ENCODE peak calls at places on chromosomes 12 and 14, in five cellular contexts. R is H1, U is spleen, N is transverse colon, G is K562. Z is an unnamed sample. For H3K9me3, the result is how much of the 10 kb centered on the place peaks cover.

GRCh38 chr14:91103116-91103515 is 10.8 kb upstream of the DGLUCY start:
- DNase-seq in R (no peak), U (no peak), N (no peak), G (no peak), Z (no peak)

GRCh38 chr12:27780612-27781408 is 774 bp upstream of the MANSC4 start:
- DNase-seq in R (no peak), U (no peak), N (peak), G (peak), Z (peak)

GRCh38 chr12:68932123-68932700 is 759 bp downstream of the CPM start:
- DNase-seq in R (no peak), U (no peak), N (peak), G (no peak), Z (peak)

GRCh38 chr14:69614592-69614991 is 3.2 kb downstream of the SUSD6 start:
- DNase-seq in R (no peak), U (peak), N (peak), G (no peak), Z (peak)

GRCh38 chr12:39412210-39412609 is 30.7 kb downstream of the KIF21A start:
- DNase-seq in R (peak), U (no peak), N (no peak), G (no peak), Z (no peak)

GRCh38 chr14:30559638-30560071 is 697 bp downstream of the G2E3 start:
- DNase-seq in R (no peak), U (no peak), N (no peak), G (no peak), Z (no peak)

GRCh38 chr14:67172520-67172919 is 16.7 kb upstream of the GARIN2 start:
- DNase-seq in R (no peak), U (no peak), N (no peak), G (no peak), Z (no peak)

GRCh38 chr14:104494483-104494882 is 85.1 kb upstream of the C14orf180 start:
- DNase-seq in R (no peak), U (no peak), N (no peak), G (no peak), Z (no peak)

GRCh38 chr12:12892670-12893290 is 1.4 kb downstream of the GPRC5A start:
- DNase-seq in R (no peak), U (no peak), N (peak), G (no peak), Z (no peak)

GRCh38 chr14:66379116-66379515 is 107.1 kb upstream of the CCDC196 start:
- DNase-seq in R (no peak), U (no peak), N (no peak), G (no peak), Z (peak)

GRCh38 chr14:26370118-26370517 is 227.7 kb downstream of the NOVA1 start:
- DNase-seq in R (no peak), U (no peak), N (no peak), G (no peak), Z (no peak)

GRCh38 chr14:68127166-68127565 is 307.6 kb downstream of the RAD51B start:
- DNase-seq in R (no peak), U (no peak), N (no peak), G (no peak), Z (no peak)

GRCh38 chr14:29637406-29637805 is 290.2 kb downstream of the PRKD1 start:
- DNase-seq in R (no peak), U (no peak), N (no peak), G (no peak), Z (peak)

GRCh38 chr14:60346706-60347105 is 97.7 kb downstream of the PPM1A start:
- DNase-seq in R (no peak), U (no peak), N (no peak), G (no peak), Z (no peak)

GRCh38 chr12:67256649-67257048 is 12.5 kb upstream of the CAND1 start:
- DNase-seq in R (no peak), U (no peak), N (no peak), G (no peak), Z (no peak)

GRCh38 chr12:105192624-105193225 is 43.2 kb downstream of the APPL2 start:
- DNase-seq in R (no peak), U (no peak), N (no peak), G (no peak), Z (no peak)

GRCh38 chr12:120932956-120933526 is 28.9 kb upstream of the SPPL3 start:
- DNase-seq in R (no peak), U (peak), N (no peak), G (no peak), Z (no peak)

GRCh38 chr12:27261866-27262265 is 17.8 kb downstream of the STK38L start:
- DNase-seq in R (no peak), U (no peak), N (no peak), G (no peak), Z (no peak)

GRCh38 chr12:15200703-15201102 is 20.5 kb downstream of the RERG start:
- DNase-seq in R (no peak), U (no peak), N (no peak), G (no peak), Z (no peak)

GRCh38 chr12:63889236-63889635 is 44.7 kb downstream of the SRGAP1 start:
- DNase-seq in R (no peak), U (no peak), N (no peak), G (no peak), Z (no peak)

GRCh38 chr12:3680919-3681594 is 71.9 kb downstream of the CRACR2A start:
- DNase-seq in R (no peak), U (no peak), N (peak), G (no peak), Z (peak)

GRCh38 chr14:60878536-60878935 is 102.3 kb downstream of the TRMT5 start:
- DNase-seq in R (no peak), U (no peak), N (no peak), G (no peak), Z (no peak)

GRCh38 chr12:4451694-4452093 is 6.1 kb upstream of the FGF6 start:
- DNase-seq in R (no peak), U (no peak), N (no peak), G (no peak), Z (no peak)

GRCh38 chr12:108174641-108175040 is 45.6 kb downstream of the WSCD2 start:
- DNase-seq in R (no peak), U (no peak), N (no peak), G (no peak), Z (no peak)

GRCh38 chr12:112433551-112433950 is 14.8 kb downstream of the PTPN11 start:
- DNase-seq in R (no peak), U (no peak), N (no peak), G (no peak), Z (no peak)

GRCh38 chr14:74754157-74754556 is 9.0 kb upstream of the YLPM1 start:
- DNase-seq in R (no peak), U (no peak), N (no peak), G (no peak), Z (no peak)

GRCh38 chr12:105418232-105418631 is 87.7 kb downstream of the C12orf75 start:
- DNase-seq in R (no peak), U (no peak), N (no peak), G (no peak), Z (no peak)

GRCh38 chr12:45204757-45205156 is 11.1 kb upstream of the ANO6 start:
- DNase-seq in R (no peak), U (no peak), N (no peak), G (no peak), Z (no peak)

GRCh38 chr12:45205165-45205825 is 10.6 kb upstream of the ANO6 start:
- DNase-seq in R (no peak), U (no peak), N (no peak), G (no peak), Z (no peak)

GRCh38 chr12:45203767-45204166 is 12.1 kb upstream of the ANO6 start:
- DNase-seq in R (no peak), U (no peak), N (no peak), G (no peak), Z (no peak)

GRCh38 chr12:45200497-45201043 is 15.3 kb upstream of the ANO6 start:
- DNase-seq in R (no peak), U (no peak), N (no peak), G (no peak), Z (no peak)
- H3K27ac ChIP-seq in R (no peak), U (no peak), N (no peak), G (no peak), Z (no peak)

GRCh38 chr14:71355324-71356201 is 448.3 kb downstream of the PCNX1 start:
- DNase-seq in R (no peak), U (no peak), N (no peak), G (peak), Z (peak)
- H3K9me3 ChIP-seq in R (under half), U (under half), N (under half), G (under half), Z (under half)

DNA sequence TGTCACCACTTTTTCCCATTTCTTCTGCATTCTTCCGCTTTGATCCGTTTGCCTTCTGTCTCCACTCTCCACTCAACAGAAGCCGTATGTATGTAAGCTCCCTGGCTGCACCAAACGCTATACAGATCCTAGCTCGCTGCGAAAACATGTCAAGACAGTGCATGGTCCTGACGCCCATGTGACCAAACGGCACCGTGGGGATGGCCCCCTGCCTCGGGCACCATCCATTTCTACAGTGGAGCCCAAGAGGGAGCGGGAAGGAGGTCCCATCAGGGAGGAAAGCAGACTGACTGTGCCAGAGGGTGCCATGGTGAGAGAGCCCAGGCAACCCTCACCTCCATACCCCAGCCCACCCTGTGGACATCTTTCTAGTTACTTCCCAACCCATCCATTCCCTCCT is 8.3 kb downstream of the GLI1 start:
- DNase-seq in R (no peak), U (peak), N (no peak), G (no peak), Z (no peak)
- TF ChIP-seq POLR2A in R (no peak), U (no peak), N (no peak), G (no peak), Z (no peak)

GRCh38 chr14:93207468-93208308 is 632 bp downstream of the UBR7 start:
- DNase-seq in R (no peak), U (no peak), N (no peak), G (no peak), Z (peak)

GRCh38 chr14:93206793-93207467 is at the start of the genes GON7 and UBR7:
- DNase-seq in R (peak), U (peak), N (peak), G (peak), Z (peak)

GRCh38 chr14:93214598-93214997 is 7.5 kb downstream of the UBR7 start:
- DNase-seq in R (no peak), U (no peak), N (no peak), G (no peak), Z (no peak)

GRCh38 chr14:93212432-93212831 is 5.4 kb downstream of the UBR7 start:
- DNase-seq in R (no peak), U (no peak), N (no peak), G (no peak), Z (no peak)
- H3K27ac ChIP-seq in R (no peak), U (no peak), N (no peak), G (no peak), Z (no peak)

GRCh38 chr12:78651755-78652154 is 212.8 kb upstream of the SYT1 start:
- DNase-seq in R (peak), U (no peak), N (no peak), G (no peak), Z (no peak)
- H3K9me3 ChIP-seq in R (under half), U (under half), N (under half), G (under half), Z (under half)

GRCh38 chr12:47205532-47206449 is 126.0 kb upstream of the AMIGO2 start:
- DNase-seq in R (no peak), U (no peak), N (no peak), G (no peak), Z (no peak)
- TF ChIP-seq POLR2A in R (no peak), U (no peak), N (no peak), G (peak), Z (no peak)

Z was measured in body of pancreas.